ENCODE peak calls at places on chromosomes 13 and 19, in eight cellular contexts. P is psoas muscle, B is neural progenitor cell, N is tibial artery, H is IMR-90, O is GM23248, Q is breast epithelium, C is left ventricle myocardium inferior. A is an unnamed sample.

GRCh38 chr19:29671393-29672076 is 6.3 kb downstream of the PLEKHF1 start:
- DNase-seq in Q (peak; percentile 66), P (peak; percentile 88), C (peak; percentile 68), H (no peak), B (no peak), O (peak; percentile 36), N (peak; percentile 67), A (no peak)

GRCh38 chr13:43664700-43665191 is 122.0 kb downstream of the ENOX1 start:
- DNase-seq in N (no peak), O (peak; percentile 75), B (peak; percentile 76), C (peak; percentile 16), P (no peak), Q (no peak), H (peak; percentile 74), A (no peak)

GRCh38 chr13:99053636-99054233 is 75.9 kb upstream of the DOCK9 start:
- DNase-seq in O (no peak), B (peak; percentile 23), P (no peak), C (no peak), Q (no peak), H (no peak), N (no peak), A (no peak)

GRCh38 chr19:31113250-31113685 is 236.0 kb downstream of the TSHZ3 start:
- DNase-seq in Q (no peak), H (peak; percentile 39), N (no peak), P (no peak), O (peak; percentile 44), B (no peak), C (no peak), A (no peak)

GRCh38 chr13:50033696-50034095 is 18.5 kb downstream of the KCNRG start:
- DNase-seq in N (no peak), P (no peak), H (peak; percentile 61), Q (no peak), B (no peak), C (no peak), O (peak; percentile 33), A (no peak)

GRCh38 chr19:3880471-3881271 is at the start of gene ATCAY:
- DNase-seq in O (no peak), Q (no peak), B (peak; percentile 91), H (no peak), P (no peak), C (no peak), N (no peak), A (no peak)

GRCh38 chr19:34644991-34645461 is 31.9 kb downstream of the SCGB2B2 start:
- DNase-seq in O (no peak), P (no peak), C (no peak), B (no peak), H (no peak), Q (no peak), N (no peak), A (peak; percentile 40)

GRCh38 chr19:7492142-7493055 is 3.6 kb upstream of the PEX11G start:
- DNase-seq in H (no peak), C (no peak), P (no peak), B (no peak), Q (no peak), O (peak; percentile 72), N (no peak), A (no peak)

GRCh38 chr13:35916186-35916585 is 215.0 kb downstream of the DCLK1 start:
- DNase-seq in N (no peak), P (no peak), B (no peak), O (no peak), H (no peak), Q (no peak), C (no peak), A (no peak)

GRCh38 chr19:42311612-42312160 is 1.4 kb upstream of the TMEM145 start:
- DNase-seq in Q (no peak), C (no peak), H (no peak), P (no peak), N (no peak), B (peak; percentile 45), O (peak; percentile 20), A (no peak)

GRCh38 chr13:26042781-26043180 is 9.0 kb downstream of the SHISA2 start:
- DNase-seq in Q (no peak), H (no peak), P (no peak), B (no peak), N (no peak), C (no peak), O (no peak), A (no peak)

GRCh38 chr13:106619688-106620555 is 52.0 kb upstream of the ARGLU1 start:
- DNase-seq in O (peak; percentile 83), P (no peak), C (no peak), Q (no peak), B (peak; percentile 79), N (no peak), H (peak; percentile 69), A (no peak)

GRCh38 chr19:7247160-7247559 is 47.1 kb downstream of the INSR start:
- DNase-seq in B (no peak), N (no peak), P (no peak), C (no peak), Q (peak; percentile 69), O (no peak), H (no peak), A (no peak)

GRCh38 chr13:72029981-72030380 is 163.0 kb upstream of the DACH1 start:
- DNase-seq in P (no peak), O (no peak), C (no peak), N (no peak), B (no peak), H (no peak), Q (no peak), A (no peak)

GRCh38 chr13:112791662-112792440 is 102.0 kb downstream of the ATP11A start:
- DNase-seq in O (no peak), B (no peak), H (no peak), Q (no peak), P (no peak), N (peak; percentile 48), C (no peak), A (no peak)

GRCh38 chr13:112903071-112903577 is 65.9 kb upstream of the MCF2L start:
- DNase-seq in B (no peak), H (no peak), O (no peak), P (no peak), N (no peak), C (no peak), Q (no peak), A (no peak)

GRCh38 chr13:19794552-19795143 is 11.9 kb upstream of the PSPC1 start:
- DNase-seq in B (no peak), H (no peak), P (no peak), O (no peak), C (no peak), Q (peak; percentile 45), N (no peak), A (no peak)

GRCh38 chr13:74409551-74409950 is 275.3 kb upstream of the KLF12 start:
- DNase-seq in P (no peak), B (no peak), Q (no peak), O (no peak), N (no peak), H (no peak), C (no peak), A (no peak)

GRCh38 chr13:73077867-73078266 is 19.1 kb downstream of the KLF5 start:
- DNase-seq in Q (no peak), P (no peak), N (no peak), H (no peak), O (no peak), B (no peak), C (no peak), A (no peak)

GRCh38 chr13:91045351-91046034 is 302.0 kb upstream of the MIR17HG start:
- DNase-seq in P (no peak), B (peak; percentile 26), O (peak; percentile 12), N (no peak), H (no peak), Q (no peak), C (no peak), A (no peak)

GRCh38 chr13:28031220-28031903 is 42.9 kb upstream of the URAD start:
- DNase-seq in P (no peak), Q (peak; percentile 17), C (peak; percentile 23), N (peak; percentile 76), O (no peak), H (no peak), B (no peak), A (no peak)

DNA sequence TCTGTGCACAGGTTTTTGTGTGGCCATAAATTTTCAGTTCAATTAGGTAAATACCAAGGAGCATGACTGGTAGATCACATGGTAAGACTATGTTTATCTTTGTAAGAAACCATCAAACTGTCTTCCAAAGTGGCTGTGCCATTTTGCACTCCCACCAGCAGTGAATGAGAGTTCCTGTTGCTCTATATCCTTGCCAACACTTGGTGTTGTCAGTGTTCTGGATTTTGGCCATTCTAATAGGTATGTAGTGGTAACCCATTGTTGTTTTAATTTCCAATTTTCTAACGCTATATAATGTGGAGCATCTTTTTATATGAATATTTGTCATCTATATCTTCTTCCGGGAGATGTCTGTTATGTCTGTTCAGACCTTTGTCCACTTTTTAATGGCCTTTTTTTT is 51.7 kb upstream of the MED4 start:
- DNase-seq in H (no peak), N (no peak), P (no peak), B (no peak), O (no peak), Q (no peak), C (no peak), A (no peak)
- H3K4me1 ChIP-seq in H (no peaks in the 10 kb centered on the region), N (peaks cover 6% of the 10 kb centered on the region), P (no peaks in the 10 kb centered on the region), B (no peaks in the 10 kb centered on the region), O (no peaks in the 10 kb centered on the region), Q (no peaks in the 10 kb centered on the region), C (peaks cover 15% of the 10 kb centered on the region), A (no peaks in the 10 kb centered on the region)

GRCh38 chr19:18502633-18503294 is 19.1 kb downstream of the ELL start:
- DNase-seq in O (no peak), Q (peak; percentile 36), C (peak; percentile 56), H (no peak), N (no peak), B (no peak), P (peak; percentile 75), A (no peak)
- H3K4me1 ChIP-seq in O (peaks cover 28% of the 10 kb centered on the region), Q (peaks cover 31% of the 10 kb centered on the region), C (peaks cover 100% of the 10 kb centered on the region), H (peaks cover 27% of the 10 kb centered on the region), N (peaks cover 92% of the 10 kb centered on the region), B (no peaks in the 10 kb centered on the region), P (peaks cover 100% of the 10 kb centered on the region), A (peaks cover 9% of the 10 kb centered on the region)

GRCh38 chr19:19477705-19478383 is 37.5 kb downstream of the TSSK6 start:
- DNase-seq in P (peak; percentile 32), B (no peak), N (no peak), H (no peak), O (no peak), C (no peak), Q (no peak), A (no peak)
- H3K4me1 ChIP-seq in P (peaks cover 27% of the 10 kb centered on the region), B (peaks cover 21% of the 10 kb centered on the region), N (peaks cover 1% of the 10 kb centered on the region), H (peaks cover 8% of the 10 kb centered on the region), O (no peaks in the 10 kb centered on the region), C (peaks cover 42% of the 10 kb centered on the region), Q (no peaks in the 10 kb centered on the region), A (no peaks in the 10 kb centered on the region)

GRCh38 chr19:15437355-15438123 is 12.2 kb downstream of the WIZ start:
- DNase-seq in N (peak; percentile 85), C (no peak), P (peak; percentile 41), O (peak; percentile 71), Q (no peak), H (peak; percentile 74), B (no peak), A (no peak)

GRCh38 chr19:15438577-15438976 is 11.2 kb downstream of the WIZ start:
- DNase-seq in H (no peak), P (peak; percentile 45), N (no peak), O (no peak), Q (no peak), C (no peak), B (no peak), A (no peak)

GRCh38 chr19:15436012-15436825 is 13.5 kb downstream of the WIZ start:
- DNase-seq in C (no peak), H (no peak), B (no peak), O (peak; percentile 35), P (peak; percentile 39), Q (no peak), N (no peak), A (no peak)

GRCh38 chr19:15438124-15438496 is 11.6 kb downstream of the WIZ start:
- DNase-seq in O (no peak), N (no peak), B (no peak), P (no peak), H (no peak), Q (no peak), C (no peak), A (no peak)

GRCh38 chr19:15436826-15437110 is 13.0 kb downstream of the WIZ start:
- DNase-seq in N (no peak), O (no peak), H (no peak), Q (no peak), P (peak; percentile 34), B (no peak), C (no peak), A (no peak)
- H3K4me1 ChIP-seq in N (peaks cover 48% of the 10 kb centered on the region), O (peaks cover 7% of the 10 kb centered on the region), H (peaks cover 17% of the 10 kb centered on the region), Q (no peaks in the 10 kb centered on the region), P (peaks cover 13% of the 10 kb centered on the region), B (no peaks in the 10 kb centered on the region), C (peaks cover 20% of the 10 kb centered on the region), A (no peaks in the 10 kb centered on the region)